ENCODE peak calls at places on chromosomes 13 and 19, in nine cellular contexts. One of them, this sample, is unnamed.

GRCh38 chr19:46211201-46211881 is 18.2 kb upstream of the IGFL1 start:
- DNase-seq in HFF-Myc: no peak
- DNase-seq in Peyer's patch: no peak
- DNase-seq in endothelial cell of umbilical vein: peak; percentile 54
- DNase-seq in MM.1S: no peak
- DNase-seq in cardiac fibroblast: peak; percentile 73
- DNase-seq in RWPE2: peak; percentile 94
- DNase-seq in A673: no peak
- DNase-seq in thoracic aorta: no peak
- DNase-seq in this sample: peak; percentile 40

GRCh38 chr13:31437975-31438374 is 238.2 kb downstream of the B3GLCT start:
- DNase-seq in endothelial cell of umbilical vein: no peak
- DNase-seq in RWPE2: no peak
- DNase-seq in A673: no peak
- DNase-seq in cardiac fibroblast: no peak
- DNase-seq in Peyer's patch: no peak
- DNase-seq in HFF-Myc: no peak
- DNase-seq in MM.1S: no peak
- DNase-seq in thoracic aorta: no peak
- DNase-seq in this sample: no peak

GRCh38 chr19:50877338-50877737 is 4.1 kb downstream of the KLK2 start:
- DNase-seq in cardiac fibroblast: no peak
- DNase-seq in Peyer's patch: no peak
- DNase-seq in MM.1S: no peak
- DNase-seq in thoracic aorta: no peak
- DNase-seq in A673: no peak
- DNase-seq in HFF-Myc: no peak
- DNase-seq in endothelial cell of umbilical vein: no peak
- DNase-seq in RWPE2: no peak
- DNase-seq in this sample: no peak

GRCh38 chr19:2081873-2082810 is 14.0 kb downstream of the MOB3A start:
- DNase-seq in MM.1S: no peak
- DNase-seq in A673: no peak
- DNase-seq in thoracic aorta: no peak
- DNase-seq in endothelial cell of umbilical vein: no peak
- DNase-seq in Peyer's patch: peak; percentile 86
- DNase-seq in HFF-Myc: no peak
- DNase-seq in RWPE2: no peak
- DNase-seq in cardiac fibroblast: no peak
- DNase-seq in this sample: no peak

GRCh38 chr19:43636121-43636683 is 3.4 kb downstream of the CADM4 start:
- DNase-seq in RWPE2: no peak
- DNase-seq in MM.1S: no peak
- DNase-seq in endothelial cell of umbilical vein: no peak
- DNase-seq in thoracic aorta: no peak
- DNase-seq in Peyer's patch: no peak
- DNase-seq in cardiac fibroblast: no peak
- DNase-seq in HFF-Myc: no peak
- DNase-seq in A673: no peak
- DNase-seq in this sample: no peak

GRCh38 chr19:54173951-54174817 is 1.2 kb upstream of the TMC4 start:
- DNase-seq in MM.1S: no peak
- DNase-seq in Peyer's patch: no peak
- DNase-seq in thoracic aorta: no peak
- DNase-seq in cardiac fibroblast: no peak
- DNase-seq in endothelial cell of umbilical vein: no peak
- DNase-seq in RWPE2: no peak
- DNase-seq in A673: no peak
- DNase-seq in HFF-Myc: no peak
- DNase-seq in this sample: no peak

GRCh38 chr19:23321953-23322549 is 71.9 kb upstream of the ZNF724 start:
- DNase-seq in MM.1S: no peak
- DNase-seq in Peyer's patch: no peak
- DNase-seq in endothelial cell of umbilical vein: no peak
- DNase-seq in A673: no peak
- DNase-seq in HFF-Myc: no peak
- DNase-seq in thoracic aorta: no peak
- DNase-seq in RWPE2: no peak
- DNase-seq in cardiac fibroblast: no peak
- DNase-seq in this sample: no peak

GRCh38 chr19:48271531-48272151 is 1.8 kb downstream of the ZNF114 start:
- DNase-seq in thoracic aorta: no peak
- DNase-seq in A673: peak; percentile 62
- DNase-seq in HFF-Myc: no peak
- DNase-seq in Peyer's patch: peak; percentile 51
- DNase-seq in RWPE2: no peak
- DNase-seq in endothelial cell of umbilical vein: peak; percentile 31
- DNase-seq in MM.1S: no peak
- DNase-seq in cardiac fibroblast: peak; percentile 57
- DNase-seq in this sample: peak; percentile 59

GRCh38 chr13:27868639-27869435 is 51.0 kb upstream of the PDX1 start:
- DNase-seq in A673: peak; percentile 15
- DNase-seq in RWPE2: no peak
- DNase-seq in endothelial cell of umbilical vein: peak; percentile 29
- DNase-seq in Peyer's patch: no peak
- DNase-seq in thoracic aorta: no peak
- DNase-seq in MM.1S: peak; percentile 9
- DNase-seq in cardiac fibroblast: peak; percentile 16
- DNase-seq in HFF-Myc: no peak
- DNase-seq in this sample: no peak

GRCh38 chr19:15265849-15266248 is 33.6 kb upstream of the EPHX3 start:
- DNase-seq in RWPE2: no peak
- DNase-seq in endothelial cell of umbilical vein: peak; percentile 97
- DNase-seq in A673: peak; percentile 37
- DNase-seq in HFF-Myc: peak; percentile 85
- DNase-seq in cardiac fibroblast: peak; percentile 99
- DNase-seq in Peyer's patch: peak; percentile 68
- DNase-seq in thoracic aorta: peak; percentile 73
- DNase-seq in MM.1S: no peak
- DNase-seq in this sample: no peak

GRCh38 chr13:62356977-62357376 is 941.3 kb upstream of the PCDH20 start:
- DNase-seq in endothelial cell of umbilical vein: no peak
- DNase-seq in thoracic aorta: no peak
- DNase-seq in MM.1S: no peak
- DNase-seq in RWPE2: no peak
- DNase-seq in Peyer's patch: no peak
- DNase-seq in HFF-Myc: no peak
- DNase-seq in A673: no peak
- DNase-seq in cardiac fibroblast: no peak
- DNase-seq in this sample: no peak

GRCh38 chr13:44576396-44577235 is 486 bp upstream of the TSC22D1 start:
- DNase-seq in endothelial cell of umbilical vein: no peak
- DNase-seq in RWPE2: no peak
- DNase-seq in MM.1S: no peak
- DNase-seq in Peyer's patch: peak; percentile 57
- DNase-seq in cardiac fibroblast: no peak
- DNase-seq in A673: peak; percentile 25
- DNase-seq in HFF-Myc: no peak
- DNase-seq in thoracic aorta: peak; percentile 24
- DNase-seq in this sample: peak; percentile 59

GRCh38 chr19:2084993-2085720 is 11.0 kb downstream of the MOB3A start:
- DNase-seq in RWPE2: no peak
- DNase-seq in A673: peak; percentile 55
- DNase-seq in thoracic aorta: no peak
- DNase-seq in endothelial cell of umbilical vein: peak; percentile 34
- DNase-seq in Peyer's patch: peak; percentile 97
- DNase-seq in HFF-Myc: no peak
- DNase-seq in MM.1S: peak; percentile 100
- DNase-seq in cardiac fibroblast: peak; percentile 33
- DNase-seq in this sample: no peak

GRCh38 chr13:36850790-36851438 is 31.9 kb downstream of the RFXAP start:
- DNase-seq in A673: peak; percentile 51
- DNase-seq in cardiac fibroblast: no peak
- DNase-seq in RWPE2: no peak
- DNase-seq in MM.1S: no peak
- DNase-seq in HFF-Myc: no peak
- DNase-seq in endothelial cell of umbilical vein: peak; percentile 37
- DNase-seq in thoracic aorta: no peak
- DNase-seq in Peyer's patch: no peak
- DNase-seq in this sample: no peak
- TF ChIP-seq CTCF in A673: peak; percentile 57
- TF ChIP-seq CTCF in cardiac fibroblast: peak; percentile 21
- TF ChIP-seq CTCF in RWPE2: no peak
- TF ChIP-seq CTCF in MM.1S: no peak
- TF ChIP-seq CTCF in HFF-Myc: peak; percentile 35
- TF ChIP-seq CTCF in endothelial cell of umbilical vein: peak; percentile 42
- TF ChIP-seq CTCF in thoracic aorta: no peak
- TF ChIP-seq CTCF in Peyer's patch: peak; percentile 12
- TF ChIP-seq CTCF in this sample: peak; percentile 41

DNA sequence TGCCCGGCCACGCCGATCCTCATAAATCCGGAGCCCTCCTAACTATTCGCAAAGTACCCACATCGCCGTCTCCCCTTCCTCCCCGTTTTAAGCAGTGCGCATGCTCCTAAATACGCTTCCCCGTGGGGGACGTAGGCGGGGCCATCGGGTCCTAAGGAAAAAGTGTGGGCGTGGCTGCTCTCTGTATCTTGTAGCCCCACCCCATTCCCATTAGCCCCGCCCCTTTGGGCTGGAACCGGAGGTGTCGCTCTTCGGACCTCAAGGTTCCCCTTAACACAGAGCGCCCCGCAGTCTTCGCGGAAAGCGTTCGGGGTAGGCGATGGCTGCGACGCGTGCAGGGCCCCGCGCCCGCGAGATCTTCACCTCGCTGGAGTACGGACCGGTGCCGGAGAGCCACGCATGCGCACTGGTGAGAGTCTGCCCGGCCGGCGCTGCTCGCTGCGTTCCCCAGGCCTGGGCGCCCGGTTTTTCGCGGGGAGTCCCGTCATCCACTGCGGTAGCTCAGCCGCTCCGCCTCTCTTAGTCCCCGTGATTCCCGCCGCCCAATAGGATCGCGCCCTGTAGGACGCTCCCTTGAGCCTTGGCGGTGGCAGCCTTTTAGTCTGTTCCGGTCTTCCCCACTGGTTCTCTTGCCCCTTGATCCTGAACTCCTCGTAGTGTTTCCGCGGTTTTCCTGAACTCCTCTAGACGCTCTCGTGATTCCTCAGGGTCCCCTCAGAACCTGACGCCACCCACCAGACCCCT is at the start of gene ALDH16A1:
- DNase-seq in MM.1S: peak; percentile 98
- DNase-seq in A673: peak; percentile 99
- DNase-seq in RWPE2: peak; percentile 97
- DNase-seq in cardiac fibroblast: peak; percentile 99
- DNase-seq in HFF-Myc: peak; percentile 93
- DNase-seq in thoracic aorta: peak; percentile 97
- DNase-seq in endothelial cell of umbilical vein: peak; percentile 98
- DNase-seq in Peyer's patch: peak; percentile 99
- DNase-seq in this sample: peak; percentile 99
- TF ChIP-seq CTCF in MM.1S: no peak
- TF ChIP-seq CTCF in A673: no peak
- TF ChIP-seq CTCF in RWPE2: no peak
- TF ChIP-seq CTCF in cardiac fibroblast: no peak
- TF ChIP-seq CTCF in HFF-Myc: no peak
- TF ChIP-seq CTCF in thoracic aorta: no peak
- TF ChIP-seq CTCF in endothelial cell of umbilical vein: no peak
- TF ChIP-seq CTCF in Peyer's patch: no peak
- TF ChIP-seq CTCF in this sample: no peak

GRCh38 chr19:4979211-4979807 is 10.4 kb downstream of the KDM4B start:
- DNase-seq in MM.1S: no peak
- DNase-seq in thoracic aorta: no peak
- DNase-seq in Peyer's patch: no peak
- DNase-seq in HFF-Myc: no peak
- DNase-seq in RWPE2: no peak
- DNase-seq in endothelial cell of umbilical vein: no peak
- DNase-seq in A673: no peak
- DNase-seq in cardiac fibroblast: no peak
- DNase-seq in this sample: no peak

GRCh38 chr19:4974855-4975469 is 6.0 kb downstream of the KDM4B start:
- DNase-seq in cardiac fibroblast: no peak
- DNase-seq in A673: no peak
- DNase-seq in HFF-Myc: no peak
- DNase-seq in Peyer's patch: no peak
- DNase-seq in thoracic aorta: no peak
- DNase-seq in RWPE2: no peak
- DNase-seq in MM.1S: no peak
- DNase-seq in endothelial cell of umbilical vein: no peak
- DNase-seq in this sample: no peak

GRCh38 chr19:4977299-4978174 is 8.6 kb downstream of the KDM4B start:
- DNase-seq in MM.1S: no peak
- DNase-seq in RWPE2: no peak
- DNase-seq in HFF-Myc: peak; percentile 74
- DNase-seq in endothelial cell of umbilical vein: no peak
- DNase-seq in Peyer's patch: no peak
- DNase-seq in A673: no peak
- DNase-seq in thoracic aorta: no peak
- DNase-seq in cardiac fibroblast: peak; percentile 92
- DNase-seq in this sample: no peak

GRCh38 chr19:4980087-4980486 is 11.2 kb downstream of the KDM4B start:
- DNase-seq in HFF-Myc: no peak
- DNase-seq in endothelial cell of umbilical vein: no peak
- DNase-seq in A673: no peak
- DNase-seq in RWPE2: no peak
- DNase-seq in cardiac fibroblast: no peak
- DNase-seq in Peyer's patch: no peak
- DNase-seq in thoracic aorta: no peak
- DNase-seq in MM.1S: no peak
- DNase-seq in this sample: no peak

DNA sequence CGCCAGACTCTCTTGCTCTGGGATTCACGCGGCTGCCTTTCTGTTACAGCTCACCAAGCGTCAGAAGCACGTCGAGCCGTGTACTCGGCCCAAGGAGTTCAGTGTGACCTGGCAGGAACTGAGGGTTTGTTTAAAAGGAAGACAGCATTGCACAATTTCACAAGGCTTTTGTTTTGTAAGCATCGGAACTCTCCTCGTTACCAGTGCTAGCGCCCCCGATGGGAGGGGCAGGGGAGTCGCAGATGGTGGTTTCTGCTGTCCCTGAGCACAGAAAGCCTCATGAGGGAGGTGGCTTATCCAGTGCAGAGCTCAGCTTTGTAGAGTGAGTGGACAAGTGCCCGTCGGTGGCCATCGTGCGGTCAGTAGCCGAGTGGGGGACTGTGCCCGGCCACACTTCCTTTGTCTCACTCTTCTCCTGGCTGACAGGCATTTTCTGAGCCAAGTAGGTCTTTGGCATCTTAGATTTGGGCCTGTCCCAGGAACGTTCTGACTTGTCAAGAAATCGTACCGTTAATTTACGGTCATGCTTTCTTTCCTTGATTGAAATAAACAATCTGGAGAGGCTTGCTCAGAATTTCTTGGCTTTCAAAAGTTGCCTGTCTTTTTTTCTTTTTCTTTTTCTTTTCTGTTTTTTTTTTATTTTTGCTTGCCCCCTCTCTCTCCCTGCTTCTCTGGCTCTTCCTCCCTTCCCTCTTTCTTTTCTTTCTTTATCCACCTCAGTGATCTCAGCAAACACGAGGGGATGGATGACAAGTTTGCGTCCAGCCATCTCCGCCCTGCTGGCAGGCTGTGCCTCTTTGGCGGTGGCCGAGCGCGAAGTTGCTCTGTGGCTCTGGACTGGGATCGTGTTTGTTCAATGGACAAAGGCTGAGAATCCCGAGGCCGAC is 7.7 kb downstream of the KDM4B start:
- DNase-seq in endothelial cell of umbilical vein: peak; percentile 58
- DNase-seq in Peyer's patch: peak; percentile 81
- DNase-seq in HFF-Myc: peak; percentile 90
- DNase-seq in thoracic aorta: peak; percentile 59
- DNase-seq in RWPE2: no peak
- DNase-seq in MM.1S: no peak
- DNase-seq in A673: peak; percentile 51
- DNase-seq in cardiac fibroblast: peak; percentile 99
- DNase-seq in this sample: no peak
- TF ChIP-seq CTCF in endothelial cell of umbilical vein: peak; percentile 21
- TF ChIP-seq CTCF in Peyer's patch: peak; percentile 13
- TF ChIP-seq CTCF in HFF-Myc: peak; percentile 67
- TF ChIP-seq CTCF in thoracic aorta: peak; percentile 38
- TF ChIP-seq CTCF in RWPE2: peak; percentile 50
- TF ChIP-seq CTCF in MM.1S: no peak
- TF ChIP-seq CTCF in A673: peak; percentile 49
- TF ChIP-seq CTCF in cardiac fibroblast: peak; percentile 49
- TF ChIP-seq CTCF in this sample: no peak

GRCh38 chr13:72565893-72566292 is 161.5 kb downstream of the MZT1 start:
- DNase-seq in thoracic aorta: no peak
- DNase-seq in cardiac fibroblast: peak; percentile 33
- DNase-seq in RWPE2: no peak
- DNase-seq in MM.1S: peak; percentile 18
- DNase-seq in Peyer's patch: no peak
- DNase-seq in endothelial cell of umbilical vein: peak; percentile 25
- DNase-seq in A673: peak; percentile 42
- DNase-seq in HFF-Myc: peak; percentile 1
- DNase-seq in this sample: no peak
- TF ChIP-seq CTCF in thoracic aorta: peak; percentile 31
- TF ChIP-seq CTCF in cardiac fibroblast: peak; percentile 51
- TF ChIP-seq CTCF in RWPE2: peak; percentile 78
- TF ChIP-seq CTCF in MM.1S: peak; percentile 41
- TF ChIP-seq CTCF in Peyer's patch: peak; percentile 51
- TF ChIP-seq CTCF in endothelial cell of umbilical vein: peak; percentile 37
- TF ChIP-seq CTCF in A673: peak; percentile 73
- TF ChIP-seq CTCF in HFF-Myc: peak; percentile 45
- TF ChIP-seq CTCF in this sample: peak; percentile 77

This sample was measured in mesothelial cell of epicardium.